ENCODE peak calls at places on chromosomes 16 and 17, in seven cellular contexts. G, I, L, Z, B, Y and C are unnamed samples.

GRCh38 chr17:45847747-45848146 is 3.1 kb downstream of the SPPL2C start:
- DNase-seq in G (no peak), I (no peak), L (no peak), Z (no peak), B (no peak), Y (no peak), C (no peak)

GRCh38 chr17:40961586-40961985 is 5.2 kb downstream of the KRT39 start:
- DNase-seq in G (no peak), I (no peak), L (no peak), Z (no peak), B (no peak), Y (no peak), C (no peak)

GRCh38 chr16:8905795-8906591 is 23.8 kb downstream of the LITAFD start:
- DNase-seq in G (no peak), I (no peak), L (no peak), Z (no peak), B (no peak), Y (no peak), C (no peak)

GRCh38 chr16:10970065-10970464 is 25.7 kb downstream of the CLEC16A start:
- DNase-seq in G (no peak), I (no peak), L (no peak), Z (peak), B (peak), Y (no peak), C (no peak)

GRCh38 chr16:82192665-82193064 is 22.6 kb upstream of the MPHOSPH6 start:
- DNase-seq in G (peak), I (peak), L (no peak), Z (peak), B (no peak), Y (peak), C (peak)

GRCh38 chr16:64362193-64362592 is 759.7 kb downstream of the CDH11 start:
- DNase-seq in G (no peak), I (peak), L (no peak), Z (peak), B (no peak), Y (peak), C (no peak)

GRCh38 chr16:81446318-81447275 is 2.0 kb downstream of the CMIP start:
- DNase-seq in G (no peak), I (peak), L (peak), Z (peak), B (no peak), Y (peak), C (no peak)

GRCh38 chr16:46947900-46948547 is 25.4 kb downstream of the DNAJA2 start:
- DNase-seq in G (no peak), I (peak), L (peak), Z (peak), B (no peak), Y (peak), C (no peak)

GRCh38 chr17:13562271-13562800 is 39.4 kb downstream of the HS3ST3A1 start:
- DNase-seq in G (no peak), I (peak), L (no peak), Z (peak), B (no peak), Y (peak), C (peak)

GRCh38 chr17:37791434-37791833 is 46.6 kb upstream of the HNF1B start:
- DNase-seq in G (no peak), I (peak), L (peak), Z (peak), B (no peak), Y (peak), C (no peak)

GRCh38 chr17:54980372-54980771 is 11.8 kb downstream of the STXBP4 start:
- DNase-seq in G (no peak), I (no peak), L (no peak), Z (no peak), B (no peak), Y (no peak), C (no peak)

GRCh38 chr16:80100846-80101451 is 439.8 kb upstream of the DYNLRB2 start:
- DNase-seq in G (no peak), I (no peak), L (no peak), Z (peak), B (no peak), Y (no peak), C (no peak)

GRCh38 chr17:57732062-57732461 is 13.0 kb downstream of the CCDC182 start:
- DNase-seq in G (no peak), I (peak), L (no peak), Z (no peak), B (no peak), Y (no peak), C (no peak)

GRCh38 chr16:86199182-86199581 is 300.2 kb downstream of the IRF8 start:
- DNase-seq in G (no peak), I (no peak), L (no peak), Z (no peak), B (no peak), Y (no peak), C (no peak)

GRCh38 chr17:51006601-51007000 is 114.1 kb downstream of the SPAG9 start:
- DNase-seq in G (no peak), I (no peak), L (no peak), Z (peak), B (no peak), Y (no peak), C (no peak)

DNA sequence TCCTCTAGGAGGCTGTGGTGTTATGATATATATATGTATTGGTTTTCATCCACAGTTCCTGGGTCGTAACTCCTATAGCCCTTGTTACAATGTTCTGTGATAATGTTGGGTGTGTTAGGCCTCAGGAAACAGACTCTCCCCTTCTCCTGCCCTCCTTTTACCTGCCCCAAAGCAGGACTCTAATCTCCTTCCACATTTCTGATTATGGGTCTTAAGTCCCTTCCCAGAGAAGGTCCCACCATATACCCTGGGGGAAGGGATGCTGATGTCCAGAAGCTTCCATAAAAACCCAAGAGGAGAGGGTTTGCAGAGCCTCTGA is 450 bp upstream of the C1QBP start:
- DNase-seq in G (no peak), I (no peak), L (no peak), Z (no peak), B (no peak), Y (no peak), C (no peak)
- TF ChIP-seq CTCF in G (no peak), I (no peak), L (no peak), Z (no peak), B (peak), Y (no peak), C (no peak)

GRCh38 chr17:42740699-42741098 is 4.1 kb downstream of the EZH1 start:
- DNase-seq in G (no peak), I (no peak), L (no peak), Z (no peak), B (no peak), Y (no peak), C (no peak)

GRCh38 chr17:42744806-42745617 is at the start of gene EZH1:
- DNase-seq in G (peak), I (peak), L (peak), Z (peak), B (peak), Y (peak), C (peak)

GRCh38 chr17:42748202-42748905 is 3.5 kb upstream of the EZH1 start:
- DNase-seq in G (no peak), I (no peak), L (no peak), Z (no peak), B (no peak), Y (no peak), C (no peak)

GRCh38 chr17:42744283-42744805 is 496 bp downstream of the EZH1 start:
- DNase-seq in G (no peak), I (peak), L (peak), Z (peak), B (peak), Y (peak), C (peak)

GRCh38 chr17:42743595-42744282 is 1.1 kb downstream of the EZH1 start:
- DNase-seq in G (no peak), I (no peak), L (no peak), Z (no peak), B (no peak), Y (no peak), C (peak)
- H3K4me3 ChIP-seq in G (peak), I (peak), L (peak), Z (peak), B (peak), Y (peak), C (peak)

GRCh38 chr17:20779521-20779920 is 200.0 kb downstream of the CDRT15L2 start:
- DNase-seq in G (no peak), I (no peak), L (no peak), Z (no peak), B (no peak), Y (no peak), C (no peak)
- TF ChIP-seq CTCF in G (no peak), I (no peak), L (no peak), Z (no peak), B (no peak), Y (no peak), C (no peak)

GRCh38 chr17:61450641-61451537 is 1.3 kb upstream of the TBX4 start:
- DNase-seq in G (no peak), I (no peak), L (no peak), Z (no peak), B (no peak), Y (no peak), C (no peak)

GRCh38 chr17:61451538-61452300 is 503 bp upstream of the TBX4 start:
- DNase-seq in G (no peak), I (no peak), L (no peak), Z (no peak), B (no peak), Y (no peak), C (no peak)

GRCh38 chr17:61454095-61454931 is 2.1 kb downstream of the TBX4 start:
- DNase-seq in G (no peak), I (no peak), L (no peak), Z (no peak), B (no peak), Y (no peak), C (no peak)

GRCh38 chr17:61453563-61453962 is 1.3 kb downstream of the TBX4 start:
- DNase-seq in G (no peak), I (peak), L (no peak), Z (no peak), B (no peak), Y (peak), C (no peak)

GRCh38 chr17:61452301-61453290 is at the start of gene TBX4:
- DNase-seq in G (no peak), I (no peak), L (no peak), Z (no peak), B (no peak), Y (no peak), C (no peak)
- H3K4me3 ChIP-seq in G (peak), I (no peak), L (peak), Z (no peak), B (peak), Y (no peak), C (peak)

DNA sequence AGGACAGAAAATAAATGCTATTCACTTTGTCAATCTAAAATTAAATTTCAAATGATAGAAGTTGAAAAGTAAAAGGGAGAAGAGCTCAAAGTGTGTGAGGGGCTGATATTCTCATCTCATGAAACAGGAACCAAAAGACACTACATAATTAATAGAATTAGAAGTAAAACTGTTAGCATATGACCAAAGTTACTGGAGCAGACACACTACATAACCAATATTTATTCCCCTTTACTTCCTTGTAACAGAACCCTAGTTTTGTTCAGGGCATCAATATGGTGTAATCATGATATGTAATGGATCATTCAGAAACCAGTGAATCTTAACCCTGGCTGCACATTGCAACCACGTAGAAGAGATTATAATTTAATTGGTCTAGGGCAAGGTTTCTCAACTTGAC is 109.5 kb upstream of the SIAH1 start:
- DNase-seq in G (no peak), I (no peak), L (no peak), Z (no peak), B (no peak), Y (no peak), C (no peak)
- TF ChIP-seq CTCF in G (no peak), I (no peak), L (no peak), Z (no peak), B (no peak), Y (no peak), C (no peak)

GRCh38 chr16:74749291-74750055 is 25.1 kb downstream of the FA2H start:
- DNase-seq in G (no peak), I (no peak), L (no peak), Z (no peak), B (no peak), Y (no peak), C (no peak)
- H3K4me3 ChIP-seq in G (no peak), I (no peak), L (no peak), Z (no peak), B (no peak), Y (no peak), C (no peak)

DNA sequence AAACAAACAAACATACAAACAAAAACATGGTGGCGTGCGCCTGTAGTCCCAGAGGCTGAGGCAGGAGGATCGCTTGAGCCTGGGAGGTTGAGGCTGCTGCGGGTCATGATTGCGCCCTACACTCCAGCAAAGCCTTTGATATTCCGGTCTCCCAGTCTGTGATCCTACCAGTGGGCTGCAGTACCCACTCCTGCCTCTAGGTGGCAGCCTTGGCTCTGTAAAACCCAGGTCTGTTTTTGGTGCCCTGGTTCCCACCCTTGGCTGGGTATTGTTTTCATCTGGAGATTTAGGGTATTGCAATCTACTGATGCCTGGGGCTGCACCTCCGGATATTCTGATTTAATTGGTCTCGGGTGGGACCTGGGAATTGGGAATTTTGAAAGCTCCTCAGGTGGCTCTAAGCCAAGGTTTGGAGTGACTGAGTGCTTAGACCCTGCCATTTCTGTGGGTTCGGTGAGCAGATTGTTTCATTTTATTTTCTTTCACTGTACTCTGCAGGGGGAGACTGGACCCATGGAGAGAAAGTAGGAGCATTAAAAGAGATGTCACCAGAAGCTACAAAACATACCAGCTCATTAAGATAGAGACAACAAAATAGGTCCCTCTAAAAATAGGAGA is 40.5 kb downstream of the MYH3 start:
- DNase-seq in G (peak), I (peak), L (peak), Z (peak), B (peak), Y (peak), C (peak)
- TF ChIP-seq CTCF in G (peak), I (peak), L (peak), Z (peak), B (peak), Y (peak), C (peak)

GRCh38 chr17:19254651-19255050 is 17.5 kb downstream of the EPN2 start:
- DNase-seq in G (no peak), I (no peak), L (no peak), Z (no peak), B (no peak), Y (no peak), C (no peak)
- H3K4me3 ChIP-seq in G (no peak), I (no peak), L (no peak), Z (no peak), B (no peak), Y (no peak), C (no peak)

GRCh38 chr16:83397601-83398000 is 410.2 kb upstream of the HSBP1 start:
- DNase-seq in G (no peak), I (no peak), L (no peak), Z (no peak), B (no peak), Y (no peak), C (no peak)

GRCh38 chr16:83390759-83391158 is 417.0 kb upstream of the HSBP1 start:
- DNase-seq in G (no peak), I (no peak), L (no peak), Z (no peak), B (no peak), Y (no peak), C (no peak)

GRCh38 chr16:83392743-83393142 is 415.0 kb upstream of the HSBP1 start:
- DNase-seq in G (no peak), I (no peak), L (no peak), Z (no peak), B (no peak), Y (no peak), C (no peak)

GRCh38 chr16:83389751-83390150 is 418.0 kb upstream of the HSBP1 start:
- DNase-seq in G (no peak), I (no peak), L (no peak), Z (no peak), B (no peak), Y (no peak), C (no peak)

GRCh38 chr16:83393196-83393981 is 414.4 kb upstream of the HSBP1 start:
- DNase-seq in G (no peak), I (no peak), L (no peak), Z (peak), B (peak), Y (no peak), C (no peak)
- TF ChIP-seq CTCF in G (no peak), I (no peak), L (no peak), Z (peak), B (no peak), Y (no peak), C (peak)